ENCODE peak calls at places on chromosome 5, in six cellular contexts. K, Q, P, C, J and L are unnamed samples. For H3K9me2 and H3K4me1, the result is how much of the 10 kb centered on the place peaks cover.

GRCh38 chr5:44565872-44566271 is 176.7 kb upstream of the FGF10 start:
- DNase-seq in P (no peak), Q (no peak), K (peak), C (no peak), J (no peak), L (peak)

GRCh38 chr5:59188415-59189225 is 605.7 kb downstream of the RAB3C start:
- DNase-seq in K (peak), C (peak), J (peak), P (peak), Q (peak), L (peak)

GRCh38 chr5:172178301-172179031 is 9.6 kb downstream of the STK10 start:
- DNase-seq in K (no peak), P (no peak), C (no peak), Q (peak), J (no peak), L (no peak)

GRCh38 chr5:110625376-110625999 is 101.0 kb downstream of the TMEM232 start:
- DNase-seq in C (peak), K (peak), Q (peak), J (peak), P (peak), L (peak)

GRCh38 chr5:26323794-26324193 is 714.6 kb downstream of the CDH9 start:
- DNase-seq in K (no peak), Q (no peak), P (no peak), J (no peak), C (no peak), L (no peak)

GRCh38 chr5:93154551-93154950 is 426.5 kb downstream of the NR2F1-AS1 start:
- DNase-seq in C (no peak), P (no peak), K (no peak), J (no peak), Q (no peak), L (no peak)

GRCh38 chr5:169534311-169534880 is 49.2 kb upstream of the SPDL1 start:
- DNase-seq in C (no peak), J (no peak), P (no peak), K (peak), Q (no peak), L (no peak)

GRCh38 chr5:90888511-90889324 is 330.1 kb downstream of the ADGRV1 start:
- DNase-seq in K (peak), Q (no peak), J (no peak), P (no peak), C (no peak), L (no peak)

GRCh38 chr5:102627311-102627710 is 127.8 kb upstream of the PAM start:
- DNase-seq in C (no peak), P (no peak), K (peak), Q (no peak), J (no peak), L (no peak)

GRCh38 chr5:9381464-9381863 is 164.4 kb downstream of the SEMA5A start:
- DNase-seq in Q (no peak), P (no peak), J (no peak), K (no peak), C (no peak), L (no peak)

GRCh38 chr5:97044057-97044456 is 98.4 kb downstream of the LIX1 start:
- DNase-seq in J (peak), K (peak), P (no peak), Q (no peak), C (peak), L (peak)

GRCh38 chr5:6176294-6176693 is 202.1 kb downstream of the MED10 start:
- DNase-seq in C (no peak), Q (peak), P (no peak), J (no peak), K (no peak), L (no peak)

GRCh38 chr5:28862860-28863196 is 1824.4 kb upstream of the CDH9 start:
- DNase-seq in P (no peak), Q (no peak), C (no peak), J (no peak), K (no peak), L (no peak)

GRCh38 chr5:157828949-157829639 is 29.9 kb downstream of the CLINT1 start:
- DNase-seq in J (no peak), P (peak), C (peak), K (peak), Q (no peak), L (no peak)

DNA sequence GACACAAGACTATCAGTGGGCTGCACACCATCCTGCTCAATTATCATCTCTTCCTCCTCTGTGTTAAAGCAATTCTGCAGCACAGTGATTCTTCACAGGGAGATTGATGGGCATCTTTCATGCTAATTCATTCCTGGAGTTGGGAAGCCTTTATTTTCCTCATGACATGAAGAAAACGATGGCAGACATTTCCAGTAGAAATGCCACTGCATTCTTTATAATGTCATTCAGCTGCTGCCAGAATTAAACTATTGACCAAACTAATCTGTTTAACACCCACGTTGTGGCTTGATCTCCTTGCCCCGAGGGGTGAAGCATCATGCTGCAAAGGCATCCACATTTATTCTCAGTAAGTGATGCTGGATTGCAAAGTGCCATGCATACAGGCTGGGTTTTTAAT is 273.0 kb downstream of the SPOCK1 start:
- DNase-seq in J (no peak), C (no peak), K (no peak), P (no peak), Q (no peak), L (no peak)
- H3K9me2 ChIP-seq in J (under half), C (under half), K (under half), P (under half), Q (under half), L (under half)

DNA sequence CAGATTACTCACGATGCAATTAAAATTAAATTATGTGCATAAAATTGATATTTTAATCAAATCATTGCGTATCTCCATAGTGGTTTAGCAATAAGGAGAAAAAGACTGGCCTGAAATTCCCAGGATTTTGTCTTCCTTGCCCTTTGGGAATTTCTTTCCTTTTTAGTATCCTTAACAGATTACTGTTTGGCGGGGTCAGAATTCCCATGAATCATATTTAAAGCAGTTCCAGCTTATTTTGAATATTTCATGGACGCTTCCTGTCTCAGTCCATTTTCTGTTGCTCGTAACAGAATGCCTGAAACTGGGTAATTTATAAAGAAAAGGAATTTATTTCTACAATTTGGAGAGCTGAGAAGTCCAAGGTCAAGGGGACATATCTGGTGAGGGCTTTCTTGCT is 37.7 kb downstream of the CDH6 start:
- DNase-seq in C (no peak), Q (no peak), J (no peak), P (no peak), K (peak), L (no peak)
- H3K4me3 ChIP-seq in C (no peak), Q (no peak), J (no peak), P (no peak), K (peak), L (no peak)

GRCh38 chr5:149545327-149545726 is 5.9 kb downstream of the CSNK1A1 start:
- DNase-seq in K (peak), Q (no peak), P (no peak), C (no peak), J (no peak), L (no peak)
- H3K4me1 ChIP-seq in K (under half), Q (under half), P (under half), C (under half), J (under half), L (under half)

GRCh38 chr5:132459031-132459982 is 31.3 kb downstream of the IRF1 start:
- DNase-seq in K (peak), P (no peak), J (peak), Q (no peak), C (no peak), L (no peak)

GRCh38 chr5:132458651-132459030 is 31.9 kb downstream of the IRF1 start:
- DNase-seq in Q (no peak), C (no peak), K (peak), P (no peak), J (no peak), L (no peak)

GRCh38 chr5:132456553-132457361 is 33.8 kb downstream of the IRF1 start:
- DNase-seq in J (no peak), C (no peak), K (peak), Q (peak), P (no peak), L (no peak)

GRCh38 chr5:132458226-132458560 is 32.4 kb downstream of the IRF1 start:
- DNase-seq in J (no peak), P (no peak), C (no peak), Q (no peak), K (peak), L (no peak)

DNA sequence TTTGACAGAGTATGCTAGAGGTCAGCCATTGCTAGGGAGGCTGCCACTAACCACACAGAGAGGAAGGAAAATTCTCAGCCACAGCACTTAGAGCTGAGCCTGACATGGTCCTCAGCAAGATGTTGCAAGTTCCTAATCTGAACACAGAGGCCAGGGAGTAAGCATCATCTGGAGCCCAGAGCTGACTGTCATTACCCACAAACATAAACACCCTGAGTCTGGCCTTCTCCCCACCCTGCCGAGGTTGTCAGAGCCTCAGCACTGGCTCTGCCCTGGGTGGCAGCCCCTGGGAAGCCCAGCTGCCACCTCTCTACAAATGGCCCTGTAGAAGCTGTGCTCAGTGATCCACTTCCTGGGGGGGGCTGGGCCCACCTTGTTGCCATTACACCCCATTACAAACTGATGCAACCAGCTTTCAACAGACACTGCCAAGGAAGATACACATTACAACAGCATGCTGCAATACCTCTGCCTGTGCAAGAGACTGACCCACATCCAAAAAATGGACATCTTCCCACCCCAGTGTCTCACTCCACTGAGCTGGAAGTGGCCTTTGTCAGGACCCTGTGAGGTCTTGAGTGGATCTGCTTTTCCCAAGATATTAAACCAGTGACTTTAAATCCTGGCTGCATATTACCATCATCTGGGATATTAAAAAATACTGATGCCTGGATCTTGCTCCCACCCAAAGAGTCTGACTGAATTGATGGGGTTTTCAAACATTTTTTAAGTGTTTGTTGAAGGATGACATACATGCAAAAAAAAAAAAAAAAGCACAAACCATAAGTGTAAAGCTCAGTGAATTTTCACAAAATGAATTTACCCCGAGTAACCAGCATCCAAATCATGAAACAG is 33.0 kb downstream of the IRF1 start:
- DNase-seq in C (no peak), P (no peak), Q (peak), K (peak), J (no peak), L (no peak)
- H3K9me2 ChIP-seq in C (under half), P (under half), Q (under half), K (under half), J (under half), L (under half)

GRCh38 chr5:124951105-124951504 is 204.7 kb upstream of the ZNF608 start:
- DNase-seq in P (no peak), Q (no peak), K (no peak), J (no peak), C (no peak), L (no peak)

GRCh38 chr5:124952566-124952965 is 206.1 kb upstream of the ZNF608 start:
- DNase-seq in K (no peak), P (no peak), C (no peak), Q (peak), J (no peak), L (no peak)

GRCh38 chr5:124952079-124952478 is 205.6 kb upstream of the ZNF608 start:
- DNase-seq in C (no peak), K (no peak), J (no peak), Q (peak), P (no peak), L (no peak)

GRCh38 chr5:124949862-124950261 is 203.4 kb upstream of the ZNF608 start:
- DNase-seq in K (no peak), J (no peak), C (no peak), P (no peak), Q (no peak), L (no peak)

GRCh38 chr5:124951676-124952075 is 205.2 kb upstream of the ZNF608 start:
- DNase-seq in Q (peak), K (no peak), J (no peak), C (no peak), P (no peak), L (no peak)
- H3K4me3 ChIP-seq in Q (peak), K (no peak), J (no peak), C (no peak), P (no peak), L (no peak)

GRCh38 chr5:140242890-140243585 is 59.9 kb downstream of the PFDN1 start:
- DNase-seq in K (no peak), P (no peak), J (no peak), C (no peak), Q (no peak), L (no peak)

GRCh38 chr5:140242099-140242498 is 60.8 kb downstream of the PFDN1 start:
- DNase-seq in K (peak), J (no peak), Q (no peak), P (no peak), C (peak), L (no peak)

GRCh38 chr5:140244525-140245025 is 58.3 kb downstream of the PFDN1 start:
- DNase-seq in K (peak), P (peak), J (no peak), Q (peak), C (peak), L (peak)

GRCh38 chr5:140245354-140245753 is 57.5 kb downstream of the PFDN1 start:
- DNase-seq in K (no peak), Q (peak), C (no peak), J (no peak), P (no peak), L (no peak)

DNA sequence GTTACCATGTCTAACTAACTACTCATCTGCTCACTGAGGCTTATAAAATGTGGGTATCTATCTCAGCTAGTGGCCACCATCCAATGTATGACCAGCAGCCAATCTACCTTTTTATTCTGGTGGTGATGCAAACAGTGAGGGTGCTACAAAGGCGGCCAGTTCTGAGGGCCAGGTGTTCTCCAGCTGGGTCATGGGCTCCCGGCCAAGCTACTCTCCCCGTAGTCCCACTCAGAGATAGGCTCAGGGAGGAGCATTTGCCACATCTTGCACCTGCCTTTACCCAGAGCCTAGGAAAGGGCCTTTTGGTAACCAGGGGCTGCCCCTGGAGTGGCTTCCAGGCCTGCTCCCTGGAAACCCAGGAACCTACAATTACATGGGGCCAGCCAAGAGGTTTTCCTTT is 59.0 kb downstream of the PFDN1 start:
- DNase-seq in C (no peak), P (no peak), Q (no peak), J (no peak), K (no peak), L (no peak)
- H3K4me1 ChIP-seq in C (under half), P (half or more), Q (under half), J (under half), K (under half), L (under half)

GRCh38 chr5:180046656-180047055 is 24.9 kb downstream of the RNF130 start:
- DNase-seq in Q (no peak), K (no peak), C (no peak), P (no peak), J (no peak), L (no peak)
- H3K9me2 ChIP-seq in Q (under half), K (under half), C (under half), P (under half), J (under half), L (under half)

GRCh38 chr5:66958126-66958983 is 238.2 kb downstream of the CD180 start:
- DNase-seq in K (peak), Q (no peak), P (no peak), J (no peak), C (peak), L (no peak)
- H3K4me3 ChIP-seq in K (peak), Q (no peak), P (no peak), J (no peak), C (peak), L (peak)

GRCh38 chr5:98921947-98922508 is 6.8 kb downstream of the CHD1 start:
- DNase-seq in C (no peak), Q (no peak), K (no peak), J (no peak), P (no peak), L (no peak)

GRCh38 chr5:98913911-98914310 is 14.9 kb downstream of the CHD1 start:
- DNase-seq in J (no peak), C (no peak), K (no peak), P (no peak), Q (no peak), L (no peak)

GRCh38 chr5:98916540-98916939 is 12.3 kb downstream of the CHD1 start:
- DNase-seq in Q (no peak), J (no peak), K (no peak), P (no peak), C (no peak), L (no peak)

DNA sequence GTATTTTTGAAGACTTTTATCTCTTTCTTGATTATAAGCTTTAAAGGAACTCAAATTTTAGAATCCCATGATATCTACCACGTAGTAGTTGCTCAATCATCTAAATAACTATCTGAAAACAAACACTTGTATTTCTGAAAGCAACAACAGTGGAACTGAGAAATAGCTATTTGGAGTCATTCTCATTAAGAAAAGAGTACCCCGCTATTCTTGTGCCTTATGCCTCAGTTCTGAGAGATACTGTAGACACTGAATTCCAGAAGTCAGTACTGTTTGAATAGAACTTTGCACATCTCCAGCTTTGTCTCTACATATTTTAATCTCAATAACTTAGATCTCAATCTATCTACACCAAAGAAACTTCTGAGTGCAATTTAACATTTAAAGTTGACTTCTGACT is 11.4 kb downstream of the CHD1 start:
- DNase-seq in Q (no peak), C (no peak), J (no peak), K (no peak), P (no peak), L (no peak)
- H3K4me1 ChIP-seq in Q (under half), C (under half), J (under half), K (under half), P (under half), L (under half)